ENCODE peak calls at places on chromosome 20, in eight cellular contexts. One of them, this sample, is unnamed.

GRCh38 chr20:43379239-43379917 is 78.3 kb upstream of the SRSF6 start:
- DNase-seq in transverse colon: no peak
- DNase-seq in CD8-positive, alpha-beta T cell: no peak
- DNase-seq in ascending aorta: no peak
- DNase-seq in GM23248: peak; percentile 98
- DNase-seq in stomach: no peak
- DNase-seq in A549: peak; percentile 36
- DNase-seq in adrenal gland: no peak
- DNase-seq in this sample: no peak

GRCh38 chr20:47041500-47041899 is 146.9 kb downstream of the EYA2 start:
- DNase-seq in adrenal gland: no peak
- DNase-seq in transverse colon: no peak
- DNase-seq in A549: no peak
- DNase-seq in stomach: no peak
- DNase-seq in CD8-positive, alpha-beta T cell: no peak
- DNase-seq in GM23248: no peak
- DNase-seq in ascending aorta: no peak
- DNase-seq in this sample: no peak

GRCh38 chr20:45311589-45312211 is 3.6 kb upstream of the MATN4 start:
- DNase-seq in stomach: peak; percentile 72
- DNase-seq in ascending aorta: no peak
- DNase-seq in CD8-positive, alpha-beta T cell: peak; percentile 52
- DNase-seq in A549: peak; percentile 78
- DNase-seq in adrenal gland: peak; percentile 64
- DNase-seq in transverse colon: peak; percentile 68
- DNase-seq in GM23248: peak; percentile 79
- DNase-seq in this sample: no peak

GRCh38 chr20:44552950-44553908 is 29.1 kb upstream of the PKIG start:
- DNase-seq in stomach: no peak
- DNase-seq in GM23248: peak; percentile 82
- DNase-seq in A549: no peak
- DNase-seq in CD8-positive, alpha-beta T cell: no peak
- DNase-seq in ascending aorta: no peak
- DNase-seq in transverse colon: no peak
- DNase-seq in adrenal gland: no peak
- DNase-seq in this sample: no peak

GRCh38 chr20:330233-331149 is 5.1 kb downstream of the SOX12 start:
- DNase-seq in transverse colon: no peak
- DNase-seq in stomach: peak; percentile 49
- DNase-seq in ascending aorta: peak; percentile 76
- DNase-seq in CD8-positive, alpha-beta T cell: peak; percentile 64
- DNase-seq in A549: peak; percentile 88
- DNase-seq in adrenal gland: peak; percentile 74
- DNase-seq in GM23248: peak; percentile 85
- DNase-seq in this sample: no peak

GRCh38 chr20:64065973-64066341 is 3.0 kb downstream of the TCEA2 start:
- DNase-seq in adrenal gland: peak; percentile 72
- DNase-seq in transverse colon: peak; percentile 54
- DNase-seq in A549: no peak
- DNase-seq in ascending aorta: no peak
- DNase-seq in GM23248: peak; percentile 77
- DNase-seq in stomach: no peak
- DNase-seq in CD8-positive, alpha-beta T cell: peak; percentile 55
- DNase-seq in this sample: no peak

GRCh38 chr20:48538058-48538825 is 289.6 kb downstream of the PREX1 start:
- DNase-seq in A549: peak; percentile 51
- DNase-seq in ascending aorta: no peak
- DNase-seq in stomach: peak; percentile 44
- DNase-seq in GM23248: peak; percentile 57
- DNase-seq in CD8-positive, alpha-beta T cell: no peak
- DNase-seq in adrenal gland: no peak
- DNase-seq in transverse colon: no peak
- DNase-seq in this sample: no peak

GRCh38 chr20:37364927-37365272 is 19.0 kb downstream of the SRC start:
- DNase-seq in stomach: no peak
- DNase-seq in adrenal gland: no peak
- DNase-seq in transverse colon: no peak
- DNase-seq in A549: no peak
- DNase-seq in CD8-positive, alpha-beta T cell: no peak
- DNase-seq in GM23248: no peak
- DNase-seq in ascending aorta: no peak
- DNase-seq in this sample: no peak

GRCh38 chr20:45294659-45295058 is 12.0 kb upstream of the RBPJL start:
- DNase-seq in A549: no peak
- DNase-seq in CD8-positive, alpha-beta T cell: no peak
- DNase-seq in stomach: no peak
- DNase-seq in GM23248: no peak
- DNase-seq in adrenal gland: no peak
- DNase-seq in ascending aorta: no peak
- DNase-seq in transverse colon: no peak
- DNase-seq in this sample: no peak

DNA sequence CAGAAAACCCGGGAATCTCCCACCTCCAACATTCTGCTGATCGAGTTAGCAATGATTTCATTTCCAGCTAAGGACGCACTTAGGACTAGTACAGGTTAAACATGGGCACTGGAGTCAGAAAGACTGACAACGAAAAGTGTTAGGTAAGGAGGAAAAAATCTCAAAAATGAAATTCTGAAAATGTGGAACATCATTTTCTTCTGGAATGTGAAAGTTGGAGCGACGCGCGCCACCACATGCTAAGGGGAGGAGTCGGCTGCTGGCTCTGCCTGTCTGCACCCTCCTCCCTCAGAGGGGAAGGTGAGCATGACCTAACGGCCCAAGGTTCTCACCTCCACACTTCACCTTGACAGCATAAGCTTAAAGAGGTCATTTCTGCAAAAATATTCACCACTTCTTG is 221.6 kb upstream of the KCNG1 start:
- DNase-seq in ascending aorta: no peak
- DNase-seq in A549: no peak
- DNase-seq in GM23248: no peak
- DNase-seq in stomach: no peak
- DNase-seq in transverse colon: no peak
- DNase-seq in adrenal gland: no peak
- DNase-seq in CD8-positive, alpha-beta T cell: no peak
- DNase-seq in this sample: no peak
- H3K9me3 ChIP-seq in ascending aorta: no peaks in the 10 kb centered on the region
- H3K9me3 ChIP-seq in A549: peaks cover 31% of the 10 kb centered on the region
- H3K9me3 ChIP-seq in GM23248: peaks cover 5% of the 10 kb centered on the region
- H3K9me3 ChIP-seq in stomach: peaks cover 22% of the 10 kb centered on the region
- H3K9me3 ChIP-seq in transverse colon: peaks cover 4% of the 10 kb centered on the region
- H3K9me3 ChIP-seq in adrenal gland: peaks cover 5% of the 10 kb centered on the region
- H3K9me3 ChIP-seq in CD8-positive, alpha-beta T cell: no peaks in the 10 kb centered on the region
- H3K9me3 ChIP-seq in this sample: no peaks in the 10 kb centered on the region

GRCh38 chr20:10357061-10357708 is 76.8 kb downstream of the MKKS start:
- DNase-seq in GM23248: no peak
- DNase-seq in ascending aorta: no peak
- DNase-seq in adrenal gland: no peak
- DNase-seq in stomach: no peak
- DNase-seq in transverse colon: no peak
- DNase-seq in A549: no peak
- DNase-seq in CD8-positive, alpha-beta T cell: no peak
- DNase-seq in this sample: no peak

GRCh38 chr20:10359621-10360040 is 74.4 kb downstream of the MKKS start:
- DNase-seq in ascending aorta: no peak
- DNase-seq in A549: no peak
- DNase-seq in GM23248: no peak
- DNase-seq in adrenal gland: no peak
- DNase-seq in stomach: no peak
- DNase-seq in transverse colon: no peak
- DNase-seq in CD8-positive, alpha-beta T cell: no peak
- DNase-seq in this sample: no peak

GRCh38 chr20:10357974-10358373 is 76.0 kb downstream of the MKKS start:
- DNase-seq in transverse colon: no peak
- DNase-seq in stomach: no peak
- DNase-seq in ascending aorta: no peak
- DNase-seq in CD8-positive, alpha-beta T cell: no peak
- DNase-seq in GM23248: peak; percentile 33
- DNase-seq in adrenal gland: no peak
- DNase-seq in A549: no peak
- DNase-seq in this sample: no peak

GRCh38 chr20:10362674-10363073 is 71.3 kb downstream of the MKKS start:
- DNase-seq in adrenal gland: no peak
- DNase-seq in CD8-positive, alpha-beta T cell: no peak
- DNase-seq in stomach: no peak
- DNase-seq in transverse colon: no peak
- DNase-seq in GM23248: no peak
- DNase-seq in ascending aorta: no peak
- DNase-seq in A549: no peak
- DNase-seq in this sample: no peak

GRCh38 chr20:10360878-10361277 is 73.1 kb downstream of the MKKS start:
- DNase-seq in adrenal gland: no peak
- DNase-seq in A549: no peak
- DNase-seq in stomach: no peak
- DNase-seq in GM23248: no peak
- DNase-seq in CD8-positive, alpha-beta T cell: no peak
- DNase-seq in ascending aorta: no peak
- DNase-seq in transverse colon: no peak
- DNase-seq in this sample: no peak
- H3K9me3 ChIP-seq in adrenal gland: no peaks in the 10 kb centered on the region
- H3K9me3 ChIP-seq in A549: peaks cover 19% of the 10 kb centered on the region
- H3K9me3 ChIP-seq in stomach: no peaks in the 10 kb centered on the region
- H3K9me3 ChIP-seq in GM23248: no peaks in the 10 kb centered on the region
- H3K9me3 ChIP-seq in CD8-positive, alpha-beta T cell: no peaks in the 10 kb centered on the region
- H3K9me3 ChIP-seq in ascending aorta: no peaks in the 10 kb centered on the region
- H3K9me3 ChIP-seq in transverse colon: no peaks in the 10 kb centered on the region
- H3K9me3 ChIP-seq in this sample: no peaks in the 10 kb centered on the region

GRCh38 chr20:32190608-32191415 is 16.7 kb downstream of the PLAGL2 start:
- DNase-seq in adrenal gland: no peak
- DNase-seq in ascending aorta: no peak
- DNase-seq in CD8-positive, alpha-beta T cell: no peak
- DNase-seq in transverse colon: no peak
- DNase-seq in stomach: no peak
- DNase-seq in A549: no peak
- DNase-seq in GM23248: peak; percentile 64
- DNase-seq in this sample: no peak
- H3K9me3 ChIP-seq in adrenal gland: no peaks in the 10 kb centered on the region
- H3K9me3 ChIP-seq in ascending aorta: no peaks in the 10 kb centered on the region
- H3K9me3 ChIP-seq in CD8-positive, alpha-beta T cell: no peaks in the 10 kb centered on the region
- H3K9me3 ChIP-seq in transverse colon: no peaks in the 10 kb centered on the region
- H3K9me3 ChIP-seq in stomach: no peaks in the 10 kb centered on the region
- H3K9me3 ChIP-seq in A549: no peaks in the 10 kb centered on the region
- H3K9me3 ChIP-seq in GM23248: no peaks in the 10 kb centered on the region
- H3K9me3 ChIP-seq in this sample: no peaks in the 10 kb centered on the region

DNA sequence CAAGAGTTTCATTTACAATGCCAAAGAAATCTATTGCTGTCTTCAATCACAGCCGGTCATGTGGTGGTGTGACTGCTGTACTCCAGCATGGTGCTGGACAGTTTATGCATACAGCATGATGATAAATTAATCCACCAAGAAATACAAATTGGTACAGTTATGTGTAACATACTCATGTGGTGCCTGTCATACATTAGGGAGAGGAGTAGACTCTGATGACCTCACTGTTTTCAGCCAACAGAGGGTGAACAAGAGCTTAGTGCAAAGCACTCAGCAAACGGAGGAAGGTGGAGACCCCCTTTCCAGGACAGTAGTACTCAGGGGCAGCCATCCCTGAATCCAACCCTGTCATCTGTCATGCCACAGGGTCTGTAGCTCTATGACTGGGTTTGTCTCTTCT is 178.4 kb upstream of the SYNDIG1 start:
- DNase-seq in CD8-positive, alpha-beta T cell: no peak
- DNase-seq in adrenal gland: no peak
- DNase-seq in ascending aorta: no peak
- DNase-seq in A549: no peak
- DNase-seq in GM23248: no peak
- DNase-seq in transverse colon: no peak
- DNase-seq in stomach: no peak
- DNase-seq in this sample: no peak
- H3K9me3 ChIP-seq in CD8-positive, alpha-beta T cell: no peaks in the 10 kb centered on the region
- H3K9me3 ChIP-seq in adrenal gland: no peaks in the 10 kb centered on the region
- H3K9me3 ChIP-seq in ascending aorta: no peaks in the 10 kb centered on the region
- H3K9me3 ChIP-seq in A549: no peaks in the 10 kb centered on the region
- H3K9me3 ChIP-seq in GM23248: no peaks in the 10 kb centered on the region
- H3K9me3 ChIP-seq in transverse colon: no peaks in the 10 kb centered on the region
- H3K9me3 ChIP-seq in stomach: no peaks in the 10 kb centered on the region
- H3K9me3 ChIP-seq in this sample: no peaks in the 10 kb centered on the region

DNA sequence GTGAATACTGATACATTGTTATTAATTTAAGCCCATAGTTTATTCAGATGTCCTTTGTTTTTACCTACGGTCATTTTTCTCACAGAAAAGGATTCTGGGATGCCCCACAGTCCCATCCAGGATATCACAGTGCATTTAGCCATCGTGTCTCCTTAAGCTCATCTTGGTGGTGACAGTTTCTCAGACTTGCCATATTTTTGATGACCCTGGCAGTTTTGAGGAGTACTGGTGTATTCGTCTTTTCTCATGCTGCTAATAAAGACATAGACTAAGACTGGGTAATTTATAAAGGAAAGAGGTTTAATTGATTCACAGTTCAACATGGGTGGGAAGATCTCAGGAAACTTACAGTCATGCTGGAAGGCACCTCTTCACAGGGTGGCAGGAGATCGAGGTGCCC is 295.9 kb upstream of the CDH4 start:
- DNase-seq in stomach: no peak
- DNase-seq in GM23248: no peak
- DNase-seq in adrenal gland: no peak
- DNase-seq in A549: no peak
- DNase-seq in ascending aorta: no peak
- DNase-seq in transverse colon: no peak
- DNase-seq in CD8-positive, alpha-beta T cell: no peak
- DNase-seq in this sample: no peak
- H3K9me3 ChIP-seq in stomach: no peaks in the 10 kb centered on the region
- H3K9me3 ChIP-seq in GM23248: no peaks in the 10 kb centered on the region
- H3K9me3 ChIP-seq in adrenal gland: no peaks in the 10 kb centered on the region
- H3K9me3 ChIP-seq in A549: peaks cover 15% of the 10 kb centered on the region
- H3K9me3 ChIP-seq in ascending aorta: no peaks in the 10 kb centered on the region
- H3K9me3 ChIP-seq in transverse colon: no peaks in the 10 kb centered on the region
- H3K9me3 ChIP-seq in CD8-positive, alpha-beta T cell: no peaks in the 10 kb centered on the region
- H3K9me3 ChIP-seq in this sample: no peaks in the 10 kb centered on the region

DNA sequence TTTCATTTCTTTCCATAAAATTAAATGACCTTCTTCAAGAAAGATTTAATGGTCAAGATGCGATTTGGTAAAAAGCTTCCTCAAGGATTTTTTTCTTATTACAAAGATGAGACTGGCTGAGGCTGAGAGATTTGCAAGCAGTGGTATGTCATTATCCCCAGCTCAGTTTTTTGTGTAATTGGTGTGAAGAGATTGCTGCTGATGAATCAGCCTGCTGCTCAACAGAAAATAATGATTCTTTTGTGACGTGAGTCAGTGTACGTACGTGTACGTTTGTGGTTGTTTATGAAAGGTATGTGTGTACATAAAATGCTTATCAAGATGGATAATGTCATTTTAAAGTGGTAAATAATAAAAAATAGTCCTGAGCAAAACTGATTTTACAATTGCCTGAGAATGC is 9.9 kb upstream of the NPEPL1 start:
- DNase-seq in transverse colon: no peak
- DNase-seq in adrenal gland: no peak
- DNase-seq in stomach: no peak
- DNase-seq in ascending aorta: no peak
- DNase-seq in CD8-positive, alpha-beta T cell: no peak
- DNase-seq in A549: no peak
- DNase-seq in GM23248: peak; percentile 78
- DNase-seq in this sample: no peak
- H3K9me3 ChIP-seq in transverse colon: no peaks in the 10 kb centered on the region
- H3K9me3 ChIP-seq in adrenal gland: no peaks in the 10 kb centered on the region
- H3K9me3 ChIP-seq in stomach: no peaks in the 10 kb centered on the region
- H3K9me3 ChIP-seq in ascending aorta: no peaks in the 10 kb centered on the region
- H3K9me3 ChIP-seq in CD8-positive, alpha-beta T cell: no peaks in the 10 kb centered on the region
- H3K9me3 ChIP-seq in A549: no peaks in the 10 kb centered on the region
- H3K9me3 ChIP-seq in GM23248: no peaks in the 10 kb centered on the region
- H3K9me3 ChIP-seq in this sample: no peaks in the 10 kb centered on the region

This sample was measured in tibial nerve.